ENCODE peak calls at places on chromosome 4, in six cellular contexts. One of them, this sample, is unnamed.
A peak's percentile ranks its signal among the peaks of the same experiment; 100 is the strongest.

GRCh38 chr4:107736924-107737448 is 17.0 kb upstream of the PAPSS1 start:
- DNase-seq in neuronal stem cell: peak; percentile 63
- DNase-seq in trophoblast cell: no peak
- DNase-seq in IMR-90: peak; percentile 57
- DNase-seq in H1: peak; percentile 66
- DNase-seq in H9: peak; percentile 85
- DNase-seq in this sample: peak; percentile 69

GRCh38 chr4:25022198-25022597 is 8.5 kb downstream of the LGI2 start:
- DNase-seq in trophoblast cell: no peak
- DNase-seq in H9: no peak
- DNase-seq in neuronal stem cell: no peak
- DNase-seq in IMR-90: no peak
- DNase-seq in H1: no peak
- DNase-seq in this sample: no peak

GRCh38 chr4:78332974-78333373 is 218.6 kb upstream of the ANXA3 start:
- DNase-seq in trophoblast cell: no peak
- DNase-seq in H9: no peak
- DNase-seq in neuronal stem cell: no peak
- DNase-seq in H1: no peak
- DNase-seq in IMR-90: no peak
- DNase-seq in this sample: no peak

GRCh38 chr4:107220976-107221375 is 184.9 kb upstream of the DKK2 start:
- DNase-seq in IMR-90: no peak
- DNase-seq in trophoblast cell: no peak
- DNase-seq in H1: no peak
- DNase-seq in H9: no peak
- DNase-seq in neuronal stem cell: no peak
- DNase-seq in this sample: no peak

GRCh38 chr4:24470681-24471622 is 113.4 kb downstream of the DHX15 start:
- DNase-seq in H1: peak; percentile 67
- DNase-seq in H9: peak; percentile 43
- DNase-seq in IMR-90: peak; percentile 43
- DNase-seq in trophoblast cell: no peak
- DNase-seq in neuronal stem cell: peak; percentile 46
- DNase-seq in this sample: peak; percentile 64

GRCh38 chr4:7726665-7727413 is 212.8 kb downstream of the AFAP1 start:
- DNase-seq in H9: no peak
- DNase-seq in IMR-90: no peak
- DNase-seq in H1: no peak
- DNase-seq in trophoblast cell: no peak
- DNase-seq in neuronal stem cell: no peak
- DNase-seq in this sample: no peak

GRCh38 chr4:89821612-89822011 is 15.3 kb downstream of the SNCA start:
- DNase-seq in neuronal stem cell: no peak
- DNase-seq in IMR-90: no peak
- DNase-seq in trophoblast cell: no peak
- DNase-seq in H1: no peak
- DNase-seq in H9: no peak
- DNase-seq in this sample: no peak

GRCh38 chr4:120826853-120827252 is 95.7 kb downstream of the PRDM5 start:
- DNase-seq in IMR-90: no peak
- DNase-seq in H1: no peak
- DNase-seq in H9: no peak
- DNase-seq in trophoblast cell: no peak
- DNase-seq in neuronal stem cell: no peak
- DNase-seq in this sample: no peak

GRCh38 chr4:118373614-118374255 is 20.9 kb upstream of the PRSS12 start:
- DNase-seq in trophoblast cell: no peak
- DNase-seq in neuronal stem cell: no peak
- DNase-seq in H9: no peak
- DNase-seq in H1: no peak
- DNase-seq in IMR-90: peak; percentile 86
- DNase-seq in this sample: peak; percentile 75

GRCh38 chr4:118888666-118889312 is at the start of gene SYNPO2:
- DNase-seq in neuronal stem cell: peak; percentile 66
- DNase-seq in trophoblast cell: peak; percentile 37
- DNase-seq in H9: peak; percentile 91
- DNase-seq in H1: peak; percentile 85
- DNase-seq in IMR-90: peak; percentile 87
- DNase-seq in this sample: peak; percentile 80

GRCh38 chr4:185592845-185593488 is 57.7 kb upstream of the PDLIM3 start:
- DNase-seq in trophoblast cell: no peak
- DNase-seq in H1: no peak
- DNase-seq in H9: no peak
- DNase-seq in IMR-90: no peak
- DNase-seq in neuronal stem cell: no peak
- DNase-seq in this sample: peak; percentile 39

GRCh38 chr4:117996891-117997290 is 37.4 kb upstream of the NDST3 start:
- DNase-seq in H9: no peak
- DNase-seq in IMR-90: no peak
- DNase-seq in H1: no peak
- DNase-seq in trophoblast cell: no peak
- DNase-seq in neuronal stem cell: no peak
- DNase-seq in this sample: no peak

GRCh38 chr4:185096032-185096653 is 46.9 kb upstream of the SLC25A4 start:
- DNase-seq in neuronal stem cell: no peak
- DNase-seq in IMR-90: peak; percentile 31
- DNase-seq in H1: no peak
- DNase-seq in H9: no peak
- DNase-seq in trophoblast cell: no peak
- DNase-seq in this sample: peak; percentile 44

GRCh38 chr4:43316813-43317212 is 424.3 kb downstream of the GRXCR1 start:
- DNase-seq in IMR-90: peak; percentile 58
- DNase-seq in H9: no peak
- DNase-seq in trophoblast cell: no peak
- DNase-seq in neuronal stem cell: no peak
- DNase-seq in H1: no peak
- DNase-seq in this sample: no peak

GRCh38 chr4:30181918-30182317 is 538.3 kb upstream of the PCDH7 start:
- DNase-seq in H1: no peak
- DNase-seq in IMR-90: no peak
- DNase-seq in trophoblast cell: no peak
- DNase-seq in neuronal stem cell: no peak
- DNase-seq in H9: no peak
- DNase-seq in this sample: no peak

GRCh38 chr4:26611879-26612278 is 28.0 kb downstream of the TBC1D19 start:
- DNase-seq in neuronal stem cell: no peak
- DNase-seq in H1: no peak
- DNase-seq in H9: no peak
- DNase-seq in trophoblast cell: no peak
- DNase-seq in IMR-90: no peak
- DNase-seq in this sample: no peak

GRCh38 chr4:1323635-1324442 is 23.2 kb upstream of the UVSSA start:
- DNase-seq in trophoblast cell: peak; percentile 91
- DNase-seq in neuronal stem cell: no peak
- DNase-seq in H1: no peak
- DNase-seq in IMR-90: peak; percentile 97
- DNase-seq in H9: no peak
- DNase-seq in this sample: peak; percentile 87

GRCh38 chr4:62328526-62328925 is 1128.4 kb downstream of the ADGRL3 start:
- DNase-seq in IMR-90: no peak
- DNase-seq in trophoblast cell: no peak
- DNase-seq in H1: no peak
- DNase-seq in H9: no peak
- DNase-seq in neuronal stem cell: no peak
- DNase-seq in this sample: no peak

DNA sequence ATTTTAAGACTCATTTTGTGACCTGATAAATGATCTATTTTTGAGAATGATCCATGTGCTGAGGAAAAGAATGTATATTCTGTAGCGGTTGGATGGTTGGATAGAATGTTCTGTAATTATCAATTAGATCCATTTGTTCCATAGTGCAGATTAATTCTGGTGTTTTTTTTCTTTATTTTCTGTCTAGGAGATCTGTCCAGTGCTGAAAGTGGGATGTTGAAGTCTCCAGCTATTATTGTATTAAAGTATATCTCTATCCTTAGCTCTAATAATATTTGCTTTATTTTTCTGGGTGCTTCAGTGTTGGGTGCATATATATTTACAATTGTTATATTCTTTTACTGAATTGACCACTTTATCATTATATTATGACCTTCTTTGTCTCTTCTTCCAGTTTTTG is 1344.9 kb upstream of the TENM3 start:
- DNase-seq in trophoblast cell: no peak
- DNase-seq in H9: no peak
- DNase-seq in IMR-90: no peak
- DNase-seq in H1: no peak
- DNase-seq in neuronal stem cell: no peak
- DNase-seq in this sample: no peak
- H4K91ac ChIP-seq in trophoblast cell: no peak overlapping the region
- H4K91ac ChIP-seq in H9: no peak overlapping the region
- H4K91ac ChIP-seq in IMR-90: no peak overlapping the region
- H4K91ac ChIP-seq in H1: no peak overlapping the region
- H4K91ac ChIP-seq in neuronal stem cell: no peak overlapping the region
- H4K91ac ChIP-seq in this sample: no peak overlapping the region

GRCh38 chr4:81422591-81422990 is 49.1 kb downstream of the RASGEF1B start:
- DNase-seq in trophoblast cell: no peak
- DNase-seq in IMR-90: no peak
- DNase-seq in neuronal stem cell: no peak
- DNase-seq in H9: no peak
- DNase-seq in H1: no peak
- DNase-seq in this sample: no peak
- H3K18ac ChIP-seq in trophoblast cell: no peak overlapping the region
- H3K18ac ChIP-seq in IMR-90: peak overlapping the region; percentile 51
- H3K18ac ChIP-seq in neuronal stem cell: no peak overlapping the region
- H3K18ac ChIP-seq in H9: no peak overlapping the region
- H3K18ac ChIP-seq in H1: peak overlapping the region; percentile 3
- H3K18ac ChIP-seq in this sample: no peak overlapping the region

DNA sequence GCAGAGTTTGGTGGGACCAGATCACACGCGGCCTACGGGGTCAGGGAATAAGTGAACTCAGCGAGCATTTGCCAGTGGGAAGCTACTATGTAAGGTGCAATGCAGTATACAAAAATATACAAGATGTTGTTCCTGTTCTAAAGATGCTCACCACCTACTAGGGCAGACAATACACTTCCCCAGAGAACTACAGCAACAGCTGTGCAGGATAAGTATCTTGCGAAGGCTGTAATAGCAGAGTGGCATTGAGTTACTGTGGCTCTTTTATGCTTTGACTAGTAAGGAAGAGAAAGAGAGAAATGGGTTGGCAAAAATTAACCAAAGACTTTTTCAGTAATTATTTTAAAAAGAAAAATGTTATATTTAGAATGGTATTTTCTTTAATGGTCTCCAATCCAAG is 61.2 kb downstream of the CDS1 start:
- DNase-seq in H9: no peak
- DNase-seq in H1: no peak
- DNase-seq in neuronal stem cell: no peak
- DNase-seq in IMR-90: no peak
- DNase-seq in trophoblast cell: no peak
- DNase-seq in this sample: peak; percentile 0
- H4K91ac ChIP-seq in H9: no peak overlapping the region
- H4K91ac ChIP-seq in H1: no peak overlapping the region
- H4K91ac ChIP-seq in neuronal stem cell: no peak overlapping the region
- H4K91ac ChIP-seq in IMR-90: no peak overlapping the region
- H4K91ac ChIP-seq in trophoblast cell: no peak overlapping the region
- H4K91ac ChIP-seq in this sample: no peak overlapping the region

GRCh38 chr4:8848507-8849265 is 23.0 kb downstream of the HMX1 start:
- DNase-seq in IMR-90: no peak
- DNase-seq in trophoblast cell: no peak
- DNase-seq in neuronal stem cell: no peak
- DNase-seq in H9: peak; percentile 8
- DNase-seq in H1: peak; percentile 35
- DNase-seq in this sample: no peak

GRCh38 chr4:8846046-8846720 is 25.5 kb downstream of the HMX1 start:
- DNase-seq in H9: peak; percentile 20
- DNase-seq in neuronal stem cell: no peak
- DNase-seq in trophoblast cell: no peak
- DNase-seq in H1: peak; percentile 29
- DNase-seq in IMR-90: no peak
- DNase-seq in this sample: no peak

GRCh38 chr4:8846864-8847263 is 24.8 kb downstream of the HMX1 start:
- DNase-seq in H9: no peak
- DNase-seq in trophoblast cell: no peak
- DNase-seq in H1: peak; percentile 17
- DNase-seq in IMR-90: no peak
- DNase-seq in neuronal stem cell: no peak
- DNase-seq in this sample: no peak

GRCh38 chr4:8847764-8848163 is 23.9 kb downstream of the HMX1 start:
- DNase-seq in H1: peak; percentile 48
- DNase-seq in H9: peak; percentile 26
- DNase-seq in neuronal stem cell: no peak
- DNase-seq in trophoblast cell: no peak
- DNase-seq in IMR-90: no peak
- DNase-seq in this sample: no peak

DNA sequence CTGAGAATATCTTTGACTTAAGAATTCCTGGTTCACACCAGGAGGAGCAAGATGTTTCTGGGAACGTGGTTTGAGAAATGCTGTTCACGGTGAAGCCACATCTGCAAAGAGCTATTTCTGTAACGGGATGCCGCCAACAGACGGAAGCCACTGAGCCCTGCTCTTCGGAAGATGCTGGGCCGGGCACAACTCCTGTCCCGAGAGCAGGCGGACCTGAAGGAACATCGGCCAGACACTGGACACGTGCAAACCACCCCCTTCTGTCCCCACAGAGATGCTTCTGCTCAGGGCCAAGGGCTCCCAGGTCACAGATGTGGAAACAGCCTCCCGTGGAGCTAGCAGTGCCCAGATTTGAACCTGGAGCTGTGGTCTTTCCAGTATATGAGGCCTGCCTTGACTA is 24.3 kb downstream of the HMX1 start:
- DNase-seq in neuronal stem cell: no peak
- DNase-seq in H1: peak; percentile 35
- DNase-seq in IMR-90: no peak
- DNase-seq in H9: peak; percentile 19
- DNase-seq in trophoblast cell: no peak
- DNase-seq in this sample: no peak
- H3K18ac ChIP-seq in neuronal stem cell: no peak overlapping the region
- H3K18ac ChIP-seq in H1: no peak overlapping the region
- H3K18ac ChIP-seq in IMR-90: no peak overlapping the region
- H3K18ac ChIP-seq in H9: no peak overlapping the region
- H3K18ac ChIP-seq in trophoblast cell: no peak overlapping the region
- H3K18ac ChIP-seq in this sample: no peak overlapping the region

GRCh38 chr4:95764961-95765360 is 74.9 kb upstream of the PDHA2 start:
- DNase-seq in H1: no peak
- DNase-seq in IMR-90: no peak
- DNase-seq in H9: no peak
- DNase-seq in trophoblast cell: no peak
- DNase-seq in neuronal stem cell: no peak
- DNase-seq in this sample: no peak
- H4K91ac ChIP-seq in H1: no peak overlapping the region
- H4K91ac ChIP-seq in IMR-90: no peak overlapping the region
- H4K91ac ChIP-seq in H9: no peak overlapping the region
- H4K91ac ChIP-seq in trophoblast cell: no peak overlapping the region
- H4K91ac ChIP-seq in neuronal stem cell: no peak overlapping the region
- H4K91ac ChIP-seq in this sample: no peak overlapping the region